ENCODE peak calls at places on chromosomes 12 and 14, in ten cellular contexts. F is neural crest cell; V is NCI-H345; Q is hippocampal formation; M is activated effector memory CD4-positive, alpha-beta T cell treated with Interleukin-2 at 50 U/mL for 16 hours; Y is AG09309; K is stimulated activated CD8-positive, alpha-beta memory T cell treated with anti-CD3 and anti-CD28 coated beads, Interleukin-2, amount 100 ng/mL, for 1 hour; E is fibroblast of mammary gland; O is stimulated activated CD4-positive, alpha-beta T cell treated with anti-CD3 and anti-CD28 coated beads, Interleukin-1b, Interleukin-23, amount 100 ng/mL, for 48 hours; I is ACHN. N is an unnamed sample.
A peak's percentile ranks its signal among the peaks of the same experiment; 100 is the strongest.

GRCh38 chr12:9971158-9971557 is at the start of gene CLEC12A:
- DNase-seq in V (no peak), M (no peak), O (no peak), I (no peak), Y (no peak), F (no peak), Q (no peak), K (no peak), E (no peak), N (no peak)

GRCh38 chr12:85179680-85180300 is 100.2 kb upstream of the ALX1 start:
- DNase-seq in F (no peak), V (no peak), E (peak; percentile 18), I (no peak), M (no peak), O (no peak), K (no peak), Q (no peak), Y (no peak), N (no peak)

GRCh38 chr12:16949351-16949750 is 343.4 kb upstream of the LMO3 start:
- DNase-seq in Q (no peak), Y (no peak), V (no peak), K (no peak), F (no peak), I (no peak), O (no peak), M (no peak), E (no peak), N (no peak)

GRCh38 chr14:96249016-96249415 is 7.0 kb upstream of the BDKRB1 start:
- DNase-seq in E (peak; percentile 97), I (no peak), Y (peak; percentile 96), M (no peak), V (no peak), O (no peak), K (no peak), Q (no peak), F (no peak), N (no peak)

GRCh38 chr12:72277415-72277814 is 5.2 kb downstream of the TRHDE start:
- DNase-seq in V (no peak), M (no peak), Q (no peak), O (no peak), K (no peak), Y (no peak), E (peak; percentile 10), I (no peak), F (no peak), N (no peak)

GRCh38 chr12:58583541-58583940 is 336.8 kb downstream of the LRIG3 start:
- DNase-seq in K (no peak), O (no peak), Q (no peak), I (no peak), E (peak; percentile 72), Y (peak; percentile 52), F (no peak), M (no peak), V (no peak), N (no peak)

GRCh38 chr12:56565510-56566101 is 44.0 kb downstream of the RBMS2 start:
- DNase-seq in Y (peak; percentile 23), E (peak; percentile 74), I (no peak), O (peak; percentile 38), K (no peak), V (no peak), Q (peak; percentile 2), F (no peak), M (no peak), N (peak; percentile 17)

GRCh38 chr12:49954863-49955830 is 4.6 kb downstream of the AQP2 start:
- DNase-seq in E (no peak), Q (no peak), I (no peak), V (no peak), M (no peak), Y (no peak), K (no peak), O (no peak), F (no peak), N (no peak)

GRCh38 chr12:78802593-78802992 is 62.0 kb upstream of the SYT1 start:
- DNase-seq in Q (no peak), O (no peak), Y (no peak), E (peak; percentile 67), V (no peak), I (peak; percentile 42), F (no peak), K (no peak), M (no peak), N (no peak)

GRCh38 chr12:96094201-96094600 is 58.8 kb upstream of the LTA4H start:
- DNase-seq in F (no peak), Y (no peak), I (no peak), E (no peak), K (no peak), O (no peak), Q (no peak), V (peak; percentile 66), M (no peak), N (no peak)

N was measured in globus pallidus.